ENCODE peak calls at places on chromosomes 13 and 19, in five cellular contexts. One of them, this sample, is unnamed.

GRCh38 chr13:25111557-25111956 is 15.6 kb downstream of the PABPC3 start:
- DNase-seq in lung: no peak
- DNase-seq in dorsolateral prefrontal cortex: no peak
- DNase-seq in activated CD4-positive, alpha-beta T cell treated with anti-CD3 and anti-CD28 coated beads, Interleukin-2, amount 50 U/mL, for 1 hour: no peak
- DNase-seq in T-cell: no peak
- DNase-seq in this sample: no peak

GRCh38 chr13:42001580-42001979 is 40.7 kb upstream of the VWA8 start:
- DNase-seq in dorsolateral prefrontal cortex: no peak
- DNase-seq in lung: peak
- DNase-seq in activated CD4-positive, alpha-beta T cell treated with anti-CD3 and anti-CD28 coated beads, Interleukin-2, amount 50 U/mL, for 1 hour: no peak
- DNase-seq in T-cell: no peak
- DNase-seq in this sample: no peak

GRCh38 chr19:12821761-12822160 is 12.6 kb downstream of the RTBDN start:
- DNase-seq in lung: no peak
- DNase-seq in activated CD4-positive, alpha-beta T cell treated with anti-CD3 and anti-CD28 coated beads, Interleukin-2, amount 50 U/mL, for 1 hour: no peak
- DNase-seq in dorsolateral prefrontal cortex: no peak
- DNase-seq in T-cell: no peak
- DNase-seq in this sample: no peak

GRCh38 chr13:112837371-112838037 is 131.5 kb upstream of the MCF2L start:
- DNase-seq in lung: no peak
- DNase-seq in activated CD4-positive, alpha-beta T cell treated with anti-CD3 and anti-CD28 coated beads, Interleukin-2, amount 50 U/mL, for 1 hour: no peak
- DNase-seq in dorsolateral prefrontal cortex: peak
- DNase-seq in T-cell: no peak
- DNase-seq in this sample: no peak

GRCh38 chr19:33890569-33890968 is 93.9 kb downstream of the KCTD15 start:
- DNase-seq in dorsolateral prefrontal cortex: no peak
- DNase-seq in lung: no peak
- DNase-seq in activated CD4-positive, alpha-beta T cell treated with anti-CD3 and anti-CD28 coated beads, Interleukin-2, amount 50 U/mL, for 1 hour: no peak
- DNase-seq in T-cell: no peak
- DNase-seq in this sample: no peak

GRCh38 chr13:44523176-44524017 is 52.7 kb downstream of the TSC22D1 start:
- DNase-seq in dorsolateral prefrontal cortex: no peak
- DNase-seq in activated CD4-positive, alpha-beta T cell treated with anti-CD3 and anti-CD28 coated beads, Interleukin-2, amount 50 U/mL, for 1 hour: no peak
- DNase-seq in lung: no peak
- DNase-seq in T-cell: no peak
- DNase-seq in this sample: no peak

GRCh38 chr19:5011476-5012238 is 42.7 kb downstream of the KDM4B start:
- DNase-seq in activated CD4-positive, alpha-beta T cell treated with anti-CD3 and anti-CD28 coated beads, Interleukin-2, amount 50 U/mL, for 1 hour: no peak
- DNase-seq in lung: no peak
- DNase-seq in dorsolateral prefrontal cortex: no peak
- DNase-seq in T-cell: no peak
- DNase-seq in this sample: no peak

GRCh38 chr19:41501854-41502253 is 58.9 kb downstream of the ERICH4 start:
- DNase-seq in lung: no peak
- DNase-seq in T-cell: no peak
- DNase-seq in dorsolateral prefrontal cortex: no peak
- DNase-seq in activated CD4-positive, alpha-beta T cell treated with anti-CD3 and anti-CD28 coated beads, Interleukin-2, amount 50 U/mL, for 1 hour: no peak
- DNase-seq in this sample: no peak

GRCh38 chr13:21741396-21741795 is 70.5 kb downstream of the FGF9 start:
- DNase-seq in activated CD4-positive, alpha-beta T cell treated with anti-CD3 and anti-CD28 coated beads, Interleukin-2, amount 50 U/mL, for 1 hour: no peak
- DNase-seq in T-cell: no peak
- DNase-seq in lung: no peak
- DNase-seq in dorsolateral prefrontal cortex: no peak
- DNase-seq in this sample: no peak

GRCh38 chr13:31725841-31726240 is 13.5 kb upstream of the RXFP2 start:
- DNase-seq in T-cell: no peak
- DNase-seq in dorsolateral prefrontal cortex: no peak
- DNase-seq in activated CD4-positive, alpha-beta T cell treated with anti-CD3 and anti-CD28 coated beads, Interleukin-2, amount 50 U/mL, for 1 hour: no peak
- DNase-seq in lung: no peak
- DNase-seq in this sample: no peak

GRCh38 chr19:33040994-33041827 is 23.5 kb downstream of the RHPN2 start:
- DNase-seq in activated CD4-positive, alpha-beta T cell treated with anti-CD3 and anti-CD28 coated beads, Interleukin-2, amount 50 U/mL, for 1 hour: no peak
- DNase-seq in dorsolateral prefrontal cortex: no peak
- DNase-seq in T-cell: no peak
- DNase-seq in lung: no peak
- DNase-seq in this sample: no peak

GRCh38 chr13:45575146-45575829 is 40.3 kb downstream of the ERICH6B start:
- DNase-seq in T-cell: no peak
- DNase-seq in dorsolateral prefrontal cortex: no peak
- DNase-seq in lung: no peak
- DNase-seq in activated CD4-positive, alpha-beta T cell treated with anti-CD3 and anti-CD28 coated beads, Interleukin-2, amount 50 U/mL, for 1 hour: no peak
- DNase-seq in this sample: no peak

GRCh38 chr19:47430041-47430802 is 10.9 kb upstream of the MEIS3 start:
- DNase-seq in dorsolateral prefrontal cortex: no peak
- DNase-seq in T-cell: no peak
- DNase-seq in activated CD4-positive, alpha-beta T cell treated with anti-CD3 and anti-CD28 coated beads, Interleukin-2, amount 50 U/mL, for 1 hour: no peak
- DNase-seq in lung: peak
- DNase-seq in this sample: no peak